ENCODE peak calls at places on chromosomes 11 and 22, in four cellular contexts. One of them, this sample, is unnamed.

GRCh38 chr11:119905162-119905561 is 176.2 kb upstream of the NECTIN1 start:
- DNase-seq in A549: no peak
- DNase-seq in GM12878: no peak
- DNase-seq in HepG2: no peak
- DNase-seq in this sample: no peak

GRCh38 chr22:19942071-19942885 is 660 bp upstream of the TXNRD2 start:
- DNase-seq in A549: peak; percentile 18
- DNase-seq in GM12878: no peak
- DNase-seq in HepG2: no peak
- DNase-seq in this sample: peak; percentile 64

GRCh38 chr11:62450543-62451242 is 31.9 kb downstream of the SCGB1A1 start:
- DNase-seq in A549: no peak
- DNase-seq in GM12878: no peak
- DNase-seq in HepG2: no peak
- DNase-seq in this sample: no peak

GRCh38 chr11:24198458-24198857 is 298.4 kb upstream of the LUZP2 start:
- DNase-seq in A549: no peak
- DNase-seq in GM12878: no peak
- DNase-seq in HepG2: no peak
- DNase-seq in this sample: no peak

GRCh38 chr11:102869354-102869753 is 5.4 kb downstream of the MMP12 start:
- DNase-seq in A549: no peak
- DNase-seq in GM12878: no peak
- DNase-seq in HepG2: no peak
- DNase-seq in this sample: no peak

GRCh38 chr11:19664896-19665548 is 47.6 kb upstream of the NAV2 start:
- DNase-seq in A549: no peak
- DNase-seq in GM12878: no peak
- DNase-seq in HepG2: no peak
- DNase-seq in this sample: no peak

GRCh38 chr11:75582935-75583709 is 21.1 kb downstream of the SERPINH1 start:
- DNase-seq in A549: peak; percentile 59
- DNase-seq in GM12878: no peak
- DNase-seq in HepG2: no peak
- DNase-seq in this sample: peak; percentile 93

GRCh38 chr11:102810943-102811528 is 13.1 kb upstream of the MMP1 start:
- DNase-seq in A549: peak; percentile 6
- DNase-seq in GM12878: no peak
- DNase-seq in HepG2: peak; percentile 12
- DNase-seq in this sample: peak; percentile 10

GRCh38 chr22:30879398-30879797 is 89.2 kb downstream of the MORC2 start:
- DNase-seq in A549: no peak
- DNase-seq in GM12878: no peak
- DNase-seq in HepG2: no peak
- DNase-seq in this sample: no peak

GRCh38 chr22:26444777-26445176 is 15.7 kb downstream of the ASPHD2 start:
- DNase-seq in A549: no peak
- DNase-seq in GM12878: no peak
- DNase-seq in HepG2: no peak
- DNase-seq in this sample: no peak

DNA sequence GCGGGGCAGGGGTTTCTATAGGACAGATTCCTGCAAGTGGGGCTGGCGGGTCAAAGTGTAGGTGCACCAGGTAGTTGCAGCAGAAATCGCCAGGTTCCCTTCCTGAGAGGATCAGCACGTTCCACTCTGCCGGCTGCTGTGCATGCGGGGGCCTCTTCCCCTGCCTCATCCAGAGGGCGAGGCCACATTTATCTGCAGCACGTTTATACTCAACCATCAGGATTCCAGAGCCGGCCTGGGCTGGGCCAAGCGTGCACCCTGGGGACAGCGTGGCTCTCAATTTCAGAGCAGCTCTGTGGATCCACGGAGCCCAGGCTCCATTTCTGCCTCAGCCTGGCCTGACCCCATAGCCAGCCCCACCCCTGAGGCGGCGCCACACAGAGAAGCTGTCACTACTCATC is 45.7 kb upstream of the RTL6 start:
- DNase-seq in A549: no peak
- DNase-seq in GM12878: no peak
- DNase-seq in HepG2: no peak
- DNase-seq in this sample: no peak
- TF ChIP-seq PBX3 in A549: no peak
- TF ChIP-seq PBX3 in GM12878: no peak
- TF ChIP-seq PBX3 in HepG2: no peak
- TF ChIP-seq PBX3 in this sample: no peak

DNA sequence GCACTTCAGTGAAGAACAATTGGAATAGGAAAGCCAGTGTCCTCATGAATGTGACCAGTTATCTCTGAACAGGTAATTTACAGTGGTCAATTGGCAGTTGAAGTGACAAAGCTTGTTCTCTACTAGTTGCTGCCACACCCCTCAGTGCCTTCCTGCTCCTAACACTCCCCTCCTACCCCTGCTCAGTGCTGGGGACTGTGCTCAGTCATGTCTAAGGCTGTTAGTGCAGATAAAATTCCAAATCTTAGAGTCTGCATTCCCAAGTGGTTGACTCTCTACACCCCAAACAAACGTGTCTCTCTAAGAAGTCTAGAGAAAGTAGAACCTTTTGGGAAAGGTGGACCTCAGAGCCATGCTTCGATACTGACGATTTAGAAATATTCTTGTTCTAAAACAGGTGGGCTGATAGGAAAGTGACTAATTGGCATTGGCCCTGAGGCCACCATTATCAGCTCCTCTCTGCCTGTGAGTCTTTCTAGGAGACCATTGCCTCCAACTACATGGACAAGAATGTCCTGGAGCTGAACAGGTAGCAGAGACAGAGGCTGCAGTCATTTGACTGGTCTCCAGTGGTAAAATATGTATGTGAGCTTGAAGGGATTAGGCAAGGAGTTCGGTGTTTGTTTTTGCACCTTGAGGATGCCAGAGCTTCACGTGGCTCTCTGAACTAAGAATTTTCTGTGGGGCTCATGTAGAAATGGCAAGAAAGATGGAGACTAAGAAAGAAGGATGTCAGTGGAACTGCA is 22.1 kb upstream of the NNMT start:
- DNase-seq in A549: no peak
- DNase-seq in GM12878: no peak
- DNase-seq in HepG2: no peak
- DNase-seq in this sample: no peak
- TF ChIP-seq PBX3 in A549: no peak
- TF ChIP-seq PBX3 in GM12878: no peak
- TF ChIP-seq PBX3 in HepG2: no peak
- TF ChIP-seq PBX3 in this sample: no peak

GRCh38 chr11:65611028-65611757 is 2.8 kb downstream of the MAP3K11 start:
- DNase-seq in A549: no peak
- DNase-seq in GM12878: no peak
- DNase-seq in HepG2: no peak
- DNase-seq in this sample: no peak
- TF ChIP-seq PBX3 in A549: no peak
- TF ChIP-seq PBX3 in GM12878: no peak
- TF ChIP-seq PBX3 in HepG2: no peak
- TF ChIP-seq PBX3 in this sample: no peak

DNA sequence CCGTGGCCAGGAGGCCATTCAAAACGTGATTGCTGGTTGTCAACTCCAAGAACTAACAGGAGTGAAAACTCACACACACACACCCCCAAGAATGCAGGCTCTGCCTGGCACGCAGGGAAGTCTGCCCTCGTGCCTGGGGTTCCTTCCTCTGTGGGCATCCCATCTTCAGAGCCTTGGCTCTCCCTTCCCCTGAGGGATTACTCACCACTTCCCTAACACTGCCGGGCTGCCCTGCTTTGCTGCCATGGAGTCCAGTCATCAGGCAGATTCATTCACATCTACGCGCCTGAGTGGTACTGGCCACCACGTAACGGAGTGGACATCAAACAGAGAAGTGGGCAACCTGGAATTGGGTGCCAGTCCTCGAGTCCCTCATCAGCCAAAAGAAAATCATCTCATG is 120.7 kb upstream of the TMEM45B start:
- DNase-seq in A549: no peak
- DNase-seq in GM12878: no peak
- DNase-seq in HepG2: no peak
- DNase-seq in this sample: no peak
- TF ChIP-seq PBX3 in A549: no peak
- TF ChIP-seq PBX3 in GM12878: no peak
- TF ChIP-seq PBX3 in HepG2: no peak
- TF ChIP-seq PBX3 in this sample: no peak

GRCh38 chr11:44268073-44268806 is 41.7 kb downstream of the ALX4 start:
- DNase-seq in A549: no peak
- DNase-seq in GM12878: no peak
- DNase-seq in HepG2: no peak
- DNase-seq in this sample: no peak

GRCh38 chr11:44268807-44269080 is 41.2 kb downstream of the ALX4 start:
- DNase-seq in A549: no peak
- DNase-seq in GM12878: no peak
- DNase-seq in HepG2: no peak
- DNase-seq in this sample: no peak

GRCh38 chr11:44270403-44271192 is 39.3 kb downstream of the ALX4 start:
- DNase-seq in A549: no peak
- DNase-seq in GM12878: no peak
- DNase-seq in HepG2: no peak
- DNase-seq in this sample: no peak

GRCh38 chr11:44269369-44270351 is 40.3 kb downstream of the ALX4 start:
- DNase-seq in A549: no peak
- DNase-seq in GM12878: no peak
- DNase-seq in HepG2: no peak
- DNase-seq in this sample: no peak

GRCh38 chr11:44271286-44271685 is 38.7 kb downstream of the ALX4 start:
- DNase-seq in A549: no peak
- DNase-seq in GM12878: no peak
- DNase-seq in HepG2: no peak
- DNase-seq in this sample: no peak
- TF ChIP-seq PBX3 in A549: no peak
- TF ChIP-seq PBX3 in GM12878: no peak
- TF ChIP-seq PBX3 in HepG2: no peak
- TF ChIP-seq PBX3 in this sample: no peak

GRCh38 chr11:125284209-125284608 is 119.7 kb downstream of the PKNOX2 start:
- DNase-seq in A549: no peak
- DNase-seq in GM12878: no peak
- DNase-seq in HepG2: no peak
- DNase-seq in this sample: no peak

GRCh38 chr11:125280646-125281045 is 116.1 kb downstream of the PKNOX2 start:
- DNase-seq in A549: no peak
- DNase-seq in GM12878: no peak
- DNase-seq in HepG2: no peak
- DNase-seq in this sample: no peak

GRCh38 chr11:125279680-125280079 is 115.1 kb downstream of the PKNOX2 start:
- DNase-seq in A549: no peak
- DNase-seq in GM12878: no peak
- DNase-seq in HepG2: no peak
- DNase-seq in this sample: no peak

GRCh38 chr11:125282596-125282914 is 118.0 kb downstream of the PKNOX2 start:
- DNase-seq in A549: no peak
- DNase-seq in GM12878: no peak
- DNase-seq in HepG2: no peak
- DNase-seq in this sample: no peak

DNA sequence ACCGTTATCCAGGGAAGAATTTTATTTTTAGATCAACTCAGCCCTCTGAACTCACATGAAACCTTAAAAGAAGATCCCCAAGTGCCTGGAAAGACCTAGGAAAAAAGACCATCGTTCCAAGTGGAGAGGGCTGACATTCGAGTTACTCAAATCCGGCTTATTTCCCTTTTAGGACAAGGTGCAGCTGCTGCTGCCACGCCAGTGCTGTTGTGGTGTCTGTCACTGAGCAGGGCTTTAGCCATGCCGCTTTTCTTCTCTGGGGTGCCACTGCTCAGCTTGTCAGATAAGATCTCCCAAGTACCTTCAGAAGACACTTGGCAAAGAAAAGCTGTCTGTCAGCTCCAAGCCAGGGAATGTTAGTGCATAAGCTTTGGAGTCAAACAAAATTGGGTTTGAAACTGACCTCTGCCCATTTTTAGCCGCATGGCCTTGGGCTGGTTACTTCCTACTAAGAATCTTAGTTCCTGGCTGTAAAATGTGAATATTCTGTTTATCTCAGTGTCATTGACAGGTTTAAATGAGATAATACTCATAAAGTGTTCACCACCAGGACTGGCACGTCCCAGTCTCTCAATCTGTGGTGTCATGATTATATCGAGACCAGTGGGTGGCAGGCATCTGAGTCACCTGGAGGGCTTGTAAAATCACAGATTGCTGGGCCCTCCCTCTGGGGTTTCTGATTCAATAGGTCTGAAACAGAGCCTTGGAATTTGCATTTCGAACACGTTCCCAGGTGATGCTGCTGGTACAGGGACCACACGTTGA is 117.5 kb downstream of the PKNOX2 start:
- DNase-seq in A549: no peak
- DNase-seq in GM12878: no peak
- DNase-seq in HepG2: no peak
- DNase-seq in this sample: no peak
- TF ChIP-seq PBX3 in A549: no peak
- TF ChIP-seq PBX3 in GM12878: no peak
- TF ChIP-seq PBX3 in HepG2: no peak
- TF ChIP-seq PBX3 in this sample: no peak

GRCh38 chr11:117529767-117530166 is 202.1 kb downstream of the CEP164 start:
- DNase-seq in A549: no peak
- DNase-seq in GM12878: no peak
- DNase-seq in HepG2: no peak
- DNase-seq in this sample: no peak

GRCh38 chr11:117532568-117532967 is 204.9 kb downstream of the CEP164 start:
- DNase-seq in A549: no peak
- DNase-seq in GM12878: no peak
- DNase-seq in HepG2: no peak
- DNase-seq in this sample: no peak

GRCh38 chr11:117524784-117525183 is 197.1 kb downstream of the CEP164 start:
- DNase-seq in A549: no peak
- DNase-seq in GM12878: no peak
- DNase-seq in HepG2: no peak
- DNase-seq in this sample: no peak

GRCh38 chr11:117525866-117526265 is 198.2 kb downstream of the CEP164 start:
- DNase-seq in A549: no peak
- DNase-seq in GM12878: no peak
- DNase-seq in HepG2: no peak
- DNase-seq in this sample: no peak

GRCh38 chr11:117528061-117528780 is 200.6 kb downstream of the CEP164 start:
- DNase-seq in A549: no peak
- DNase-seq in GM12878: no peak
- DNase-seq in HepG2: no peak
- DNase-seq in this sample: peak; percentile 52
- TF ChIP-seq PBX3 in A549: no peak
- TF ChIP-seq PBX3 in GM12878: no peak
- TF ChIP-seq PBX3 in HepG2: no peak
- TF ChIP-seq PBX3 in this sample: no peak

GRCh38 chr22:29226246-29226981 is 20.7 kb downstream of the EMID1 start:
- DNase-seq in A549: no peak
- DNase-seq in GM12878: no peak
- DNase-seq in HepG2: no peak
- DNase-seq in this sample: peak; percentile 19
- TF ChIP-seq PBX3 in A549: no peak
- TF ChIP-seq PBX3 in GM12878: no peak
- TF ChIP-seq PBX3 in HepG2: no peak
- TF ChIP-seq PBX3 in this sample: no peak

DNA sequence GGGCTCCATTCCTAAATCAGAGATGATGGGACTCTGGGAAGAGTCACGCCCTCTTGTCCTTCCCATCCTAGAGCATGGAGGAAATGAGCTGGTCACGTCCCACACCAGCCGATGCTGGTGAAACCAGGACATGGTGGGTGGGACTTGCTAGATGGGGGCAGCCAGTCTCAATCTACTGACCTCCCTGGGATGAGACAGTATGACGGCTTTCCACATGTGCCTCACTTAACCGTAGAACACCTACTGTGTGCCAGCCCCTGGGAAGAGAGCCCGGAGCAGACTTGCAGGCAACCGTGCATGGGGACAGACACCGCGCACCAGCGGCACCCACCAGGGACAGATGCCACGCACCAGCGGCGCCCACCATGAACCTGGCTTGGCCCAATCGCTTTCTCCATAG is 3.8 kb downstream of the OSBPL5 start:
- DNase-seq in A549: no peak
- DNase-seq in GM12878: no peak
- DNase-seq in HepG2: no peak
- DNase-seq in this sample: no peak
- TF ChIP-seq PBX3 in A549: no peak
- TF ChIP-seq PBX3 in GM12878: no peak
- TF ChIP-seq PBX3 in HepG2: no peak
- TF ChIP-seq PBX3 in this sample: no peak